ENCODE peak calls at places on chromosomes 16 and 17, in six cellular contexts. G is MM.1S, M is fibroblast of lung, P is kidney, O is GM23248, F is mesendoderm. Y is an unnamed sample. For H3K4me1, the result is how much of the 10 kb centered on the place peaks cover.

GRCh38 chr17:81380117-81380516 is 15.1 kb upstream of the BAHCC1 start:
- DNase-seq in G (no peak), M (no peak), P (no peak), O (no peak), F (no peak), Y (no peak)

GRCh38 chr17:27386206-27387075 is 69.8 kb upstream of the KSR1 start:
- DNase-seq in G (no peak), M (no peak), P (no peak), O (no peak), F (no peak), Y (no peak)

GRCh38 chr16:80105160-80105559 is 435.6 kb upstream of the DYNLRB2 start:
- DNase-seq in G (no peak), M (peak), P (no peak), O (peak), F (no peak), Y (no peak)

GRCh38 chr16:31874354-31875111 is 926 bp downstream of the ZNF267 start:
- DNase-seq in G (peak), M (peak), P (no peak), O (peak), F (no peak), Y (peak)

GRCh38 chr16:22092143-22092933 is at the start of gene VWA3A:
- DNase-seq in G (no peak), M (peak), P (peak), O (peak), F (peak), Y (peak)

GRCh38 chr17:51035436-51035835 is 85.2 kb downstream of the SPAG9 start:
- DNase-seq in G (peak), M (peak), P (no peak), O (peak), F (peak), Y (peak)

GRCh38 chr17:8324132-8324531 is 14.1 kb downstream of the ARHGEF15 start:
- DNase-seq in G (no peak), M (no peak), P (no peak), O (no peak), F (no peak), Y (no peak)

GRCh38 chr17:82414548-82415281 is 3.4 kb upstream of the HEXD start:
- DNase-seq in G (peak), M (peak), P (peak), O (peak), F (peak), Y (peak)

GRCh38 chr17:6353161-6353560 is 81.8 kb downstream of the AIPL1 start:
- DNase-seq in G (no peak), M (no peak), P (no peak), O (no peak), F (no peak), Y (no peak)

GRCh38 chr16:66248096-66248495 is 118.4 kb upstream of the CDH5 start:
- DNase-seq in G (no peak), M (peak), P (peak), O (peak), F (no peak), Y (peak)

GRCh38 chr16:22890976-22891375 is 77.0 kb downstream of the HS3ST2 start:
- DNase-seq in G (no peak), M (no peak), P (no peak), O (no peak), F (no peak), Y (no peak)

GRCh38 chr17:83079340-83079747 is at the start of gene METRNL:
- DNase-seq in G (peak), M (peak), P (peak), O (peak), F (peak), Y (peak)

GRCh38 chr17:55540414-55541091 is 29.3 kb upstream of the SMIM36 start:
- DNase-seq in G (no peak), M (peak), P (no peak), O (peak), F (no peak), Y (peak)

GRCh38 chr17:41098042-41098441 is at the start of gene KRTAP4-8:
- DNase-seq in G (no peak), M (no peak), P (no peak), O (no peak), F (no peak), Y (no peak)

GRCh38 chr17:27293359-27293897 is 486 bp upstream of the WSB1 start:
- DNase-seq in G (no peak), M (no peak), P (no peak), O (no peak), F (peak), Y (no peak)

GRCh38 chr17:10127819-10128375 is 70.5 kb downstream of the GAS7 start:
- DNase-seq in G (no peak), M (peak), P (peak), O (peak), F (peak), Y (peak)

GRCh38 chr16:83928341-83929055 is 24.5 kb upstream of the OSGIN1 start:
- DNase-seq in G (no peak), M (peak), P (no peak), O (peak), F (peak), Y (peak)

GRCh38 chr16:87056083-87056482 is 261.1 kb downstream of the C16orf95 start:
- DNase-seq in G (no peak), M (peak), P (no peak), O (peak), F (no peak), Y (peak)

GRCh38 chr17:67608691-67609090 is 109.0 kb upstream of the NOL11 start:
- DNase-seq in G (no peak), M (peak), P (no peak), O (peak), F (no peak), Y (peak)

GRCh38 chr16:81706327-81707295 is 72.5 kb upstream of the PLCG2 start:
- DNase-seq in G (no peak), M (no peak), P (peak), O (no peak), F (no peak), Y (no peak)

GRCh38 chr16:8753411-8754054 is 43.9 kb downstream of the TMEM186 start:
- DNase-seq in G (no peak), M (peak), P (no peak), O (no peak), F (no peak), Y (no peak)

GRCh38 chr16:66091462-66091861 is 275.0 kb upstream of the CDH5 start:
- DNase-seq in G (no peak), M (no peak), P (no peak), O (peak), F (no peak), Y (peak)

GRCh38 chr17:5545051-5545987 is 39.0 kb downstream of the NLRP1 start:
- DNase-seq in G (no peak), M (peak), P (no peak), O (peak), F (peak), Y (no peak)

GRCh38 chr16:2473425-2473926 is 1.5 kb upstream of the TBC1D24 start:
- DNase-seq in G (no peak), M (no peak), P (peak), O (no peak), F (no peak), Y (no peak)

GRCh38 chr17:31439716-31440115 is 48.2 kb downstream of the RAB11FIP4 start:
- DNase-seq in G (no peak), M (no peak), P (peak), O (no peak), F (no peak), Y (no peak)

GRCh38 chr17:31561469-31562412 is 170.3 kb downstream of the RAB11FIP4 start:
- DNase-seq in G (no peak), M (peak), P (peak), O (peak), F (peak), Y (peak)

GRCh38 chr16:56505174-56505573 is 14.7 kb downstream of the BBS2 start:
- DNase-seq in G (no peak), M (peak), P (no peak), O (no peak), F (peak), Y (no peak)

GRCh38 chr17:44086364-44087311 is 16.1 kb downstream of the G6PC3 start:
- DNase-seq in G (no peak), M (peak), P (no peak), O (peak), F (peak), Y (peak)

GRCh38 chr17:10743316-10744009 is 13.6 kb upstream of the TMEM220 start:
- DNase-seq in G (no peak), M (peak), P (no peak), O (peak), F (no peak), Y (peak)

GRCh38 chr17:77189148-77189547 is 48.4 kb downstream of the SEC14L1 start:
- DNase-seq in G (peak), M (no peak), P (no peak), O (no peak), F (no peak), Y (no peak)

GRCh38 chr16:55933038-55933437 is 57.9 kb upstream of the CES5A start:
- DNase-seq in G (no peak), M (no peak), P (no peak), O (no peak), F (no peak), Y (no peak)

GRCh38 chr17:75498726-75499213 is 16.6 kb downstream of the CASKIN2 start:
- DNase-seq in G (no peak), M (no peak), P (no peak), O (no peak), F (peak), Y (no peak)

GRCh38 chr16:78489072-78489471 is 389.6 kb downstream of the WWOX start:
- DNase-seq in G (no peak), M (no peak), P (no peak), O (no peak), F (no peak), Y (no peak)
- H3K4me1 ChIP-seq in G (under half), M (under half), P (under half), O (under half), F (under half), Y (under half)

DNA sequence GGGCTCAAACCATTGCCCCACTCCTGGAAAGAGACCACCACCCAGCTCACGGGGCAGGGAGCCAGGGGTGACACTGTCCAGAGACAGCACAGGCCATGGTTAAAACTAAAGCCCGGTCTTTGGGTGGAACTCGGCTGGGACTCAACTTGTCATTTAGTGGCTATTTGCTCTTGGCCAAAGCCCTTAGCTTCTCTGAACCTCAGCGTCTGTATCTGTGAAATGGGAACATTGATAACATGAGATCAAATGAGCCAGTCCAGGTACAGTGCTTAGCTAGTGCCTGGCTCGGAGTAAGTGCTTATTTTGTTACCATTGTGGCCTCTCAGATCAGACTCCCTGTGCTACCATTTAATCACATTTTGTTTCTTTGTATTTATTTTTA is 48.5 kb downstream of the RTN4RL1 start:
- DNase-seq in G (no peak), M (no peak), P (no peak), O (no peak), F (no peak), Y (no peak)
- H3K9ac ChIP-seq in G (no peak), M (no peak), P (no peak), O (no peak), F (no peak), Y (no peak)

GRCh38 chr17:61400786-61401279 is 1.2 kb downstream of the TBX2 start:
- DNase-seq in G (no peak), M (peak), P (peak), O (peak), F (no peak), Y (peak)

GRCh38 chr17:61398721-61399130 is 917 bp upstream of the TBX2 start:
- DNase-seq in G (no peak), M (no peak), P (peak), O (peak), F (no peak), Y (no peak)

GRCh38 chr17:61401280-61402072 is 1.8 kb downstream of the TBX2 start:
- DNase-seq in G (no peak), M (peak), P (peak), O (peak), F (no peak), Y (peak)

GRCh38 chr17:61399131-61400057 is at the start of gene TBX2:
- DNase-seq in G (peak), M (peak), P (peak), O (peak), F (peak), Y (peak)

GRCh38 chr17:61400058-61400785 is 579 bp downstream of the TBX2 start:
- DNase-seq in G (no peak), M (peak), P (peak), O (peak), F (peak), Y (peak)
- H3K4me1 ChIP-seq in G (under half), M (under half), P (under half), O (under half), F (under half), Y (under half)

DNA sequence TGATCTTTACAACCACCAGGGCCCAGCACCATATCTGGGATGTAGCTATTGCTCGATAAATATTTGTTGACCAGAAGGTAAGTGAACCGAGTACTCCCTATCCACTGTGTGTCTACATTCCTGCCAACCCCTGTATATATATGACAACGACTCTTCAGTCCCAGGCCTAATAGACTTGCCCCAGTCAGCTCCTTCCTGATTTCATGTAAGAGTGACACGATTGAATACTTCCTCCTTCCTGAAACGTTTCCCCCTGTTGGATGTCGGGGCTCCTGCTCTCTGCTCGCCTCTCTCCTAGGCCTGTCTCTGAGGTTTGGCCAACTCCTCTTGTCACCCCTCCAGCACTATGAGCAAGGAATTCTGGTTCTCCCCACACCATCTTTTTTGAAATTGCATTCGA is 178.8 kb downstream of the PRKCA start:
- DNase-seq in G (no peak), M (no peak), P (no peak), O (no peak), F (no peak), Y (no peak)
- H3K9ac ChIP-seq in G (no peak), M (no peak), P (no peak), O (no peak), F (no peak), Y (no peak)

Y was measured in adipocyte.